ENCODE peak calls at places on chromosome 20, in ten cellular contexts. I is prostate gland, U is spleen, Y is stomach, V is breast epithelium, F is vagina, G is SK-N-SH, M is endothelial cell of umbilical vein, L is H1, P is SK-N-MC. C is an unnamed sample. For H3K9me3, the result is how much of the 10 kb centered on the place peaks cover.

GRCh38 chr20:34967421-34967820 is 11.8 kb downstream of the MYH7B start:
- DNase-seq in I (no peak), U (no peak), Y (no peak), V (no peak), F (no peak), G (no peak), M (no peak), L (no peak), P (no peak), C (no peak)

GRCh38 chr20:45949542-45950329 is 15.3 kb downstream of the PCIF1 start:
- DNase-seq in I (no peak), U (no peak), Y (no peak), V (no peak), F (no peak), G (no peak), M (no peak), L (no peak), P (no peak), C (no peak)

GRCh38 chr20:44407402-44408184 is 52.1 kb downstream of the HNF4A start:
- DNase-seq in I (peak), U (peak), Y (peak), V (no peak), F (no peak), G (no peak), M (no peak), L (no peak), P (no peak), C (no peak)

GRCh38 chr20:31909253-31910070 is 39.0 kb downstream of the TTLL9 start:
- DNase-seq in I (no peak), U (no peak), Y (no peak), V (no peak), F (no peak), G (no peak), M (no peak), L (no peak), P (no peak), C (peak)

GRCh38 chr20:10077081-10077471 is 42.3 kb downstream of the ANKEF1 start:
- DNase-seq in I (no peak), U (no peak), Y (no peak), V (no peak), F (no peak), G (no peak), M (no peak), L (peak), P (no peak), C (no peak)

GRCh38 chr20:18276821-18277220 is 11.5 kb upstream of the ZNF133 start:
- DNase-seq in I (peak), U (no peak), Y (peak), V (peak), F (no peak), G (peak), M (peak), L (peak), P (peak), C (no peak)

GRCh38 chr20:48738399-48739304 is 89.1 kb downstream of the PREX1 start:
- DNase-seq in I (no peak), U (no peak), Y (no peak), V (no peak), F (no peak), G (no peak), M (peak), L (no peak), P (no peak), C (peak)

GRCh38 chr20:5088688-5089087 is 31.1 kb downstream of the PCNA start:
- DNase-seq in I (no peak), U (no peak), Y (no peak), V (no peak), F (no peak), G (no peak), M (no peak), L (no peak), P (no peak), C (no peak)

GRCh38 chr20:63680857-63681608 is 15.4 kb upstream of the TNFRSF6B start:
- DNase-seq in I (no peak), U (no peak), Y (no peak), V (no peak), F (no peak), G (no peak), M (no peak), L (no peak), P (no peak), C (no peak)

GRCh38 chr20:18372296-18372695 is 84.0 kb downstream of the ZNF133 start:
- DNase-seq in I (no peak), U (no peak), Y (no peak), V (no peak), F (no peak), G (no peak), M (no peak), L (no peak), P (no peak), C (no peak)

GRCh38 chr20:18590163-18590562 is 2.3 kb downstream of the DTD1 start:
- DNase-seq in I (no peak), U (no peak), Y (no peak), V (no peak), F (no peak), G (no peak), M (no peak), L (no peak), P (no peak), C (no peak)

GRCh38 chr20:40467703-40468411 is 221.2 kb downstream of the MAFB start:
- DNase-seq in I (no peak), U (no peak), Y (no peak), V (no peak), F (no peak), G (no peak), M (no peak), L (no peak), P (no peak), C (no peak)

GRCh38 chr20:3276400-3277015 is 37.5 kb upstream of the SLC4A11 start:
- DNase-seq in I (peak), U (no peak), Y (no peak), V (no peak), F (no peak), G (no peak), M (peak), L (no peak), P (no peak), C (no peak)

GRCh38 chr20:14778875-14779274 is 441.5 kb upstream of the FLRT3 start:
- DNase-seq in I (no peak), U (no peak), Y (no peak), V (no peak), F (no peak), G (no peak), M (no peak), L (no peak), P (no peak), C (no peak)

GRCh38 chr20:62227977-62228958 is 8.2 kb upstream of the HRH3 start:
- DNase-seq in I (no peak), U (no peak), Y (peak), V (no peak), F (no peak), G (peak), M (no peak), L (no peak), P (no peak), C (no peak)

GRCh38 chr20:18513208-18513607 is 5.5 kb downstream of the SEC23B start:
- DNase-seq in I (no peak), U (no peak), Y (no peak), V (no peak), F (no peak), G (no peak), M (no peak), L (no peak), P (no peak), C (no peak)

GRCh38 chr20:60046011-60046413 is 87.8 kb downstream of the CDH26 start:
- DNase-seq in I (no peak), U (no peak), Y (no peak), V (no peak), F (no peak), G (no peak), M (no peak), L (no peak), P (no peak), C (no peak)

GRCh38 chr20:31717478-31717946 is 5.2 kb downstream of the BCL2L1 start:
- DNase-seq in I (no peak), U (no peak), Y (no peak), V (no peak), F (no peak), G (no peak), M (no peak), L (no peak), P (no peak), C (no peak)

GRCh38 chr20:25279403-25279802 is 31.5 kb downstream of the PYGB start:
- DNase-seq in I (no peak), U (peak), Y (no peak), V (no peak), F (no peak), G (no peak), M (no peak), L (no peak), P (no peak), C (no peak)

GRCh38 chr20:47960769-47961525 is 175.7 kb upstream of the SULF2 start:
- DNase-seq in I (no peak), U (no peak), Y (no peak), V (no peak), F (no peak), G (no peak), M (no peak), L (no peak), P (no peak), C (peak)

GRCh38 chr20:15523431-15523830 is 1049.8 kb downstream of the KIF16B start:
- DNase-seq in I (no peak), U (no peak), Y (no peak), V (no peak), F (no peak), G (no peak), M (no peak), L (no peak), P (no peak), C (no peak)

GRCh38 chr20:9689041-9689440 is 149.8 kb downstream of the PAK5 start:
- DNase-seq in I (no peak), U (no peak), Y (no peak), V (no peak), F (no peak), G (no peak), M (no peak), L (no peak), P (no peak), C (no peak)

GRCh38 chr20:51500936-51501335 is 41.6 kb downstream of the NFATC2 start:
- DNase-seq in I (no peak), U (no peak), Y (no peak), V (no peak), F (no peak), G (no peak), M (no peak), L (no peak), P (no peak), C (no peak)

GRCh38 chr20:50267041-50267865 is 76.6 kb downstream of the CEBPB start:
- DNase-seq in I (peak), U (no peak), Y (peak), V (peak), F (no peak), G (no peak), M (no peak), L (peak), P (no peak), C (peak)

GRCh38 chr20:54172532-54172855 is 1.3 kb downstream of the CYP24A1 start:
- DNase-seq in I (no peak), U (no peak), Y (no peak), V (no peak), F (no peak), G (no peak), M (no peak), L (no peak), P (no peak), C (no peak)

GRCh38 chr20:64040231-64041039 is 4.5 kb downstream of the C20orf204 start:
- DNase-seq in I (no peak), U (peak), Y (no peak), V (no peak), F (no peak), G (no peak), M (no peak), L (no peak), P (no peak), C (no peak)

DNA sequence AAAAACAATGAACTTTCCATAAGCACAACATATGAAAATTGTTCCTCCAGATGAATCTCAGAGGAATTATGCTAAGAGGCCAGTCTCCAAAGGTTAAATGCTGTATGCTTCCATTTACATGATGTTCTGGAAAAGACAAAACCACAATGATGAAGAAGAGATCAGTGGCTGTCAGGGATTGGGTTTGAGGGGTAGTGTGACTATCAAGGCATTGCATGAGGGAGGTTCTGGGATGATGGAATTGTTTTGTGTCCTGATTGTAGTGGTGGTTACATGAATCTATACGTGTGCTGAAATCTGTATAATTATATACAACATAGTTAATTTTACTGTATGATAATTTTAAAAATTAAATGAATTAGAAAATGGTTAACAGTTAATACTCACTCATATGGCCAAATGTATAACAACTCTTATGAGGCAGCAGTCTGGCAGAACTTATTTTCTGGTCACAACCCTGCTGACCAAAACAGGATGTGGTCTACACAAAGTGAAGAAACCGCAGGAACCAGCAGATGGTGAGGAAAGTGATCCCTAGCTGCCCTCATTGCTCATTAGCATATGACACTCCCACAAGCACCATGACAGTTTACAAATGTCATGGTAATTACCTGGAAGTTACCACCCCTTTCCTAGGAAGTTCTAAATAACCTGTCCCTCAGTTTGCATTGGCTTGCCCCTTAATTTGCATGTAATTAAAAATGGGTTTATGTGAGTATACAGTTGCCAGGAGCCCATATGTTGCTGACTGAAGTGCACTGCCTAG is 31.9 kb downstream of the NSFL1C start:
- DNase-seq in I (no peak), U (no peak), Y (peak), V (no peak), F (no peak), G (no peak), M (peak), L (no peak), P (no peak), C (no peak)
- TF ChIP-seq POLR2AphosphoS5 in I (no peak), U (peak), Y (no peak), V (no peak), F (no peak), G (no peak), M (peak), L (no peak), P (no peak), C (no peak)

GRCh38 chr20:53165452-53165851 is 193.3 kb downstream of the TSHZ2 start:
- DNase-seq in I (no peak), U (no peak), Y (no peak), V (no peak), F (no peak), G (no peak), M (no peak), L (no peak), P (no peak), C (no peak)
- H3K9me3 ChIP-seq in I (under half), U (under half), Y (under half), V (under half), F (under half), G (under half), M (under half), L (under half), P (under half), C (under half)

GRCh38 chr20:42907730-42908129 is 282.0 kb downstream of the PTPRT start:
- DNase-seq in I (no peak), U (no peak), Y (no peak), V (no peak), F (no peak), G (no peak), M (no peak), L (no peak), P (no peak), C (no peak)

GRCh38 chr20:42906120-42906519 is 283.6 kb downstream of the PTPRT start:
- DNase-seq in I (no peak), U (no peak), Y (no peak), V (no peak), F (no peak), G (no peak), M (no peak), L (no peak), P (no peak), C (no peak)

GRCh38 chr20:42902519-42902908 is 287.2 kb downstream of the PTPRT start:
- DNase-seq in I (no peak), U (no peak), Y (no peak), V (no peak), F (no peak), G (no peak), M (no peak), L (no peak), P (no peak), C (no peak)

GRCh38 chr20:42901689-42902518 is 287.8 kb downstream of the PTPRT start:
- DNase-seq in I (no peak), U (no peak), Y (no peak), V (no peak), F (no peak), G (no peak), M (no peak), L (no peak), P (no peak), C (peak)
- TF ChIP-seq POLR2AphosphoS5 in I (no peak), U (peak), Y (no peak), V (no peak), F (no peak), G (no peak), M (no peak), L (no peak), P (no peak), C (no peak)

GRCh38 chr20:38243617-38244016 is 16.9 kb downstream of the KIAA1755 start:
- DNase-seq in I (no peak), U (peak), Y (no peak), V (no peak), F (no peak), G (no peak), M (no peak), L (no peak), P (no peak), C (peak)
- H3K9me3 ChIP-seq in I (under half), U (under half), Y (under half), V (under half), F (under half), G (under half), M (under half), L (under half), P (under half), C (under half)

GRCh38 chr20:22492497-22492896 is 91.9 kb downstream of the FOXA2 start:
- DNase-seq in I (no peak), U (no peak), Y (no peak), V (no peak), F (no peak), G (no peak), M (no peak), L (no peak), P (no peak), C (no peak)

GRCh38 chr20:22495789-22496188 is 88.6 kb downstream of the FOXA2 start:
- DNase-seq in I (no peak), U (no peak), Y (no peak), V (no peak), F (no peak), G (no peak), M (no peak), L (no peak), P (no peak), C (no peak)

GRCh38 chr20:22491188-22491500 is 93.2 kb downstream of the FOXA2 start:
- DNase-seq in I (no peak), U (no peak), Y (no peak), V (no peak), F (no peak), G (no peak), M (no peak), L (no peak), P (no peak), C (no peak)

GRCh38 chr20:22496817-22497216 is 87.6 kb downstream of the FOXA2 start:
- DNase-seq in I (no peak), U (no peak), Y (no peak), V (no peak), F (no peak), G (no peak), M (no peak), L (no peak), P (no peak), C (no peak)

DNA sequence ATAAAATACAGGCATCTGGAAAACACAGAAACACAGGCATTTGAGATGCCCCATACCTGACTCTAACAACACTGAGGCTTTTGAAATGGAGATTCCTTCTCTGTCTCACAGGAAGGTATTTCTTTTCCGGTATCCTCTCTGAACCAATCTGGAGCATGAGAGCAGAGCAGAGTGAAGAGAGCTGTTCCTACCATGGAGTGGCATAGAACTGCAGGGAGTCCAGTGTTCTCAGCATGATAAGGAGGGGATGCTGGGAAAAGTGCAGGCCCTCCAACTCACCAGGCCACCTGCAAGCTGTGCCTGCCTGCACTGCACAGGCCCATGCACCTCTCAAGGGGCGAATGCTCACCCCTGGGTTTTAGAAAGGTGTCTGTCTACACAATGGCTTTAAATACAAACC is 89.2 kb downstream of the FOXA2 start:
- DNase-seq in I (no peak), U (no peak), Y (no peak), V (no peak), F (no peak), G (no peak), M (no peak), L (no peak), P (no peak), C (no peak)
- TF ChIP-seq POLR2AphosphoS5 in I (no peak), U (no peak), Y (no peak), V (no peak), F (no peak), G (no peak), M (no peak), L (no peak), P (no peak), C (no peak)

C was measured in sigmoid colon.